ENCODE peak calls at places on chromosomes 16 and 17, in six cellular contexts. T is mucosa of descending colon; Y is kidney epithelial cell; U is left ventricle myocardium inferior; I is BE2C; N is CD8-positive, alpha-beta T cell. C is an unnamed sample.

GRCh38 chr17:42518046-42518754 is 17.8 kb upstream of the NAGLU start:
- DNase-seq in T (peak; percentile 73), Y (peak; percentile 73), U (peak; percentile 70), I (no peak), N (no peak), C (peak; percentile 91)

GRCh38 chr16:19712418-19713058 is 5.5 kb downstream of the KNOP1 start:
- DNase-seq in T (no peak), Y (no peak), U (no peak), I (no peak), N (no peak), C (no peak)

GRCh38 chr17:35477248-35477647 is 28.7 kb upstream of the SLFN13 start:
- DNase-seq in T (no peak), Y (no peak), U (no peak), I (no peak), N (no peak), C (no peak)

GRCh38 chr17:58413684-58414083 is 3.6 kb downstream of the RNF43 start:
- DNase-seq in T (no peak), Y (no peak), U (no peak), I (no peak), N (no peak), C (no peak)

GRCh38 chr17:33121756-33122155 is 130.1 kb downstream of the SPACA3 start:
- DNase-seq in T (no peak), Y (no peak), U (no peak), I (no peak), N (no peak), C (no peak)

GRCh38 chr17:78917451-78918307 is 7.5 kb downstream of the TIMP2 start:
- DNase-seq in T (no peak), Y (no peak), U (no peak), I (no peak), N (no peak), C (no peak)

GRCh38 chr17:59337741-59338299 is 6.4 kb downstream of the YPEL2 start:
- DNase-seq in T (no peak), Y (no peak), U (no peak), I (no peak), N (no peak), C (no peak)

GRCh38 chr17:43673516-43674323 is 12.0 kb upstream of the MEOX1 start:
- DNase-seq in T (peak; percentile 83), Y (no peak), U (peak; percentile 76), I (peak; percentile 69), N (peak; percentile 59), C (peak; percentile 91)

GRCh38 chr17:66843606-66844005 is 8.7 kb downstream of the CACNG5 start:
- DNase-seq in T (no peak), Y (no peak), U (no peak), I (peak; percentile 50), N (no peak), C (no peak)

GRCh38 chr17:60107526-60108257 is 29.0 kb upstream of the HEATR6 start:
- DNase-seq in T (no peak), Y (no peak), U (no peak), I (no peak), N (no peak), C (no peak)

GRCh38 chr17:60678118-60678444 is 430 bp downstream of the BCAS3 start:
- DNase-seq in T (no peak), Y (no peak), U (no peak), I (no peak), N (no peak), C (no peak)

GRCh38 chr17:83062818-83063671 is 16.4 kb upstream of the METRNL start:
- DNase-seq in T (peak; percentile 26), Y (no peak), U (no peak), I (peak; percentile 3), N (no peak), C (peak; percentile 41)

GRCh38 chr17:83064021-83064731 is 15.2 kb upstream of the METRNL start:
- DNase-seq in T (peak; percentile 23), Y (no peak), U (no peak), I (peak; percentile 5), N (no peak), C (no peak)

GRCh38 chr17:83062011-83062817 is 17.2 kb upstream of the METRNL start:
- DNase-seq in T (peak; percentile 21), Y (no peak), U (no peak), I (peak; percentile 3), N (no peak), C (peak; percentile 47)

GRCh38 chr17:83058478-83059167 is 20.8 kb upstream of the METRNL start:
- DNase-seq in T (peak; percentile 14), Y (no peak), U (no peak), I (no peak), N (no peak), C (peak; percentile 37)

GRCh38 chr17:83061586-83061985 is 17.8 kb upstream of the METRNL start:
- DNase-seq in T (no peak), Y (no peak), U (no peak), I (no peak), N (no peak), C (peak; percentile 22)
- H3K36me3 ChIP-seq in T (no peaks in the 10 kb centered on the region), Y (no peaks in the 10 kb centered on the region), U (no peaks in the 10 kb centered on the region), I (no peaks in the 10 kb centered on the region), N (no peaks in the 10 kb centered on the region), C (no peaks in the 10 kb centered on the region)

GRCh38 chr16:54177052-54177856 is 109.3 kb downstream of the IRX3 start:
- DNase-seq in T (no peak), Y (no peak), U (no peak), I (peak; percentile 21), N (no peak), C (no peak)
- H3K4me3 ChIP-seq in T (no peak overlapping the region), Y (no peak overlapping the region), U (no peak overlapping the region), I (no peak overlapping the region), N (no peak overlapping the region), C (no peak overlapping the region)

GRCh38 chr17:9824094-9824493 is 1.6 kb upstream of the GLP2R start:
- DNase-seq in T (no peak), Y (no peak), U (no peak), I (no peak), N (no peak), C (no peak)
- TF ChIP-seq CTCF in T (no peak), Y (no peak), U (no peak), I (no peak), N (no peak), C (no peak)

GRCh38 chr16:47069841-47070584 is 73.7 kb downstream of the NETO2 start:
- DNase-seq in T (no peak), Y (no peak), U (no peak), I (no peak), N (no peak), C (no peak)

GRCh38 chr16:47064775-47065174 is 79.0 kb downstream of the NETO2 start:
- DNase-seq in T (no peak), Y (no peak), U (no peak), I (no peak), N (no peak), C (no peak)

GRCh38 chr16:47069291-47069690 is 74.5 kb downstream of the NETO2 start:
- DNase-seq in T (no peak), Y (no peak), U (no peak), I (no peak), N (no peak), C (no peak)

GRCh38 chr16:47065766-47066688 is 77.7 kb downstream of the NETO2 start:
- DNase-seq in T (no peak), Y (no peak), U (no peak), I (no peak), N (no peak), C (no peak)

GRCh38 chr16:47067203-47067602 is 76.5 kb downstream of the NETO2 start:
- DNase-seq in T (no peak), Y (no peak), U (no peak), I (no peak), N (no peak), C (no peak)
- H3K36me3 ChIP-seq in T (no peaks in the 10 kb centered on the region), Y (no peaks in the 10 kb centered on the region), U (no peaks in the 10 kb centered on the region), I (no peaks in the 10 kb centered on the region), N (no peaks in the 10 kb centered on the region), C (no peaks in the 10 kb centered on the region)